ENCODE peak calls at places on chromosome 19, in four cellular contexts. One of them, this sample, is unnamed. For H3K9me3, the result is how much of the 10 kb centered on the place peaks cover.

GRCh38 chr19:14871619-14872230 is 14.2 kb downstream of the OR7A17 start:
- DNase-seq in pancreas: no peak
- DNase-seq in SK-N-SH: peak
- DNase-seq in astrocyte: no peak
- DNase-seq in this sample: no peak

GRCh38 chr19:6216996-6217751 is 62.6 kb downstream of the MLLT1 start:
- DNase-seq in pancreas: peak
- DNase-seq in SK-N-SH: peak
- DNase-seq in astrocyte: peak
- DNase-seq in this sample: no peak

GRCh38 chr19:49157445-49158224 is at the start of gene TRPM4:
- DNase-seq in pancreas: peak
- DNase-seq in SK-N-SH: peak
- DNase-seq in astrocyte: peak
- DNase-seq in this sample: peak

GRCh38 chr19:38685666-38686529 is 38.4 kb downstream of the ACTN4 start:
- DNase-seq in pancreas: no peak
- DNase-seq in SK-N-SH: peak
- DNase-seq in astrocyte: peak
- DNase-seq in this sample: no peak

GRCh38 chr19:48627211-48627864 is 8.0 kb downstream of the SPHK2 start:
- DNase-seq in pancreas: peak
- DNase-seq in SK-N-SH: no peak
- DNase-seq in astrocyte: no peak
- DNase-seq in this sample: no peak

GRCh38 chr19:52197964-52198363 is 8.1 kb downstream of the PPP2R1A start:
- DNase-seq in pancreas: no peak
- DNase-seq in SK-N-SH: no peak
- DNase-seq in astrocyte: no peak
- DNase-seq in this sample: no peak

GRCh38 chr19:6572217-6572616 is 18.7 kb downstream of the CD70 start:
- DNase-seq in pancreas: no peak
- DNase-seq in SK-N-SH: no peak
- DNase-seq in astrocyte: no peak
- DNase-seq in this sample: no peak

GRCh38 chr19:13748169-13748884 is 16.0 kb upstream of the MRI1 start:
- DNase-seq in pancreas: no peak
- DNase-seq in SK-N-SH: peak
- DNase-seq in astrocyte: peak
- DNase-seq in this sample: peak

GRCh38 chr19:33705860-33706259 is 84.1 kb downstream of the CHST8 start:
- DNase-seq in pancreas: no peak
- DNase-seq in SK-N-SH: no peak
- DNase-seq in astrocyte: no peak
- DNase-seq in this sample: no peak

GRCh38 chr19:29712744-29713516 is 2.1 kb downstream of the C19orf12 start:
- DNase-seq in pancreas: no peak
- DNase-seq in SK-N-SH: no peak
- DNase-seq in astrocyte: no peak
- DNase-seq in this sample: no peak

GRCh38 chr19:55495646-55496349 is 7.6 kb downstream of the SSC5D start:
- DNase-seq in pancreas: no peak
- DNase-seq in SK-N-SH: no peak
- DNase-seq in astrocyte: no peak
- DNase-seq in this sample: no peak

GRCh38 chr19:10000171-10000826 is 10.0 kb downstream of the COL5A3 start:
- DNase-seq in pancreas: no peak
- DNase-seq in SK-N-SH: peak
- DNase-seq in astrocyte: peak
- DNase-seq in this sample: peak

GRCh38 chr19:18294467-18294864 is 13.0 kb upstream of the JUND start:
- DNase-seq in pancreas: no peak
- DNase-seq in SK-N-SH: peak
- DNase-seq in astrocyte: no peak
- DNase-seq in this sample: no peak

GRCh38 chr19:1576242-1577089 is 8.3 kb upstream of the MEX3D start:
- DNase-seq in pancreas: peak
- DNase-seq in SK-N-SH: no peak
- DNase-seq in astrocyte: no peak
- DNase-seq in this sample: no peak

GRCh38 chr19:32330149-32330548 is 15.3 kb upstream of the ZNF507 start:
- DNase-seq in pancreas: no peak
- DNase-seq in SK-N-SH: no peak
- DNase-seq in astrocyte: no peak
- DNase-seq in this sample: no peak

GRCh38 chr19:17835182-17836006 is 12.4 kb downstream of the JAK3 start:
- DNase-seq in pancreas: no peak
- DNase-seq in SK-N-SH: no peak
- DNase-seq in astrocyte: no peak
- DNase-seq in this sample: no peak

GRCh38 chr19:39951065-39951650 is 16.7 kb upstream of the FCGBP start:
- DNase-seq in pancreas: no peak
- DNase-seq in SK-N-SH: no peak
- DNase-seq in astrocyte: no peak
- DNase-seq in this sample: no peak
- H3K27ac ChIP-seq in pancreas: no peak
- H3K27ac ChIP-seq in SK-N-SH: no peak
- H3K27ac ChIP-seq in astrocyte: no peak
- H3K27ac ChIP-seq in this sample: no peak

DNA sequence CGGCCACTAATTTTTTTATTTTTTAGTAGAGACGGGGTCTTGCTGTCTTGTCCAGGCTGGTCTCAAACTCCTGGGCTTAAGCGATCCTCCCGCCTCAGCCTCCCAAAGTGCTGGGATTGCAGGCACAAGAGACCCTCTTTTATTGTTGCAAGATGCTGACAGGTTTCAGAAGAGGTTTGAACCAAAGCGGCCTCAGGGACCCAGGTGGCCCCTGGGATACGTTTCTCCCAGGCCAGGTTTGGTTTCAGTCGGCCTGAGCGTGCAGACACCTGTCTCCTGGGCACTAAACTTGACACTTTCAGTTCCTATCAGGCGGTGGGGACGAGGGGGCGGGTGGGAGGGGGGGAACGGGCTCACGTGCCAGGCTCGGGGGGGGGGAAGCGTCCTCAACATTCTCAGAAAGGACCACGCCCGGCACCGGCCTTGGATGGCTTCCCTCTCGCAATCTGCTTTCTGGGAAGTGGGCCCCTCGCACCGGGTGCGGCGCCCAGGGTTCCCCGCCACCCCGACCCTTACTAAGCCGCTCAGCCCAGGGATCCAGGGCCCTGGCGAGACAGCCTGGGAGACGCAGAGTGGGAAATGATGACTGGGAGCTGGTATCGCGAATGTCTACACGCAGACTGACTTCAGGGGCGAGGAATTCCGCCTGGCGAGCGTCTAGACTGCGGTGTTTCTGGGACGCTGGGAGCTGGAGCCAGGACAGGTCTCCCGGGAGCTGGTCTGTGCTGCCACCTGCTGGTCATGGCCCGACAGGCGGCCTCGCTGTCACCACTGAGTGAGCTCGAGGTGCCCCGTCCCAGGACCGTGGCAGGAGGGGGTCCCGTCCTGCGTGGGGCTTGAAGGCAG is 91.6 kb downstream of the GNG7 start:
- DNase-seq in pancreas: peak
- DNase-seq in SK-N-SH: peak
- DNase-seq in astrocyte: peak
- DNase-seq in this sample: peak
- H3K4me3 ChIP-seq in pancreas: peak
- H3K4me3 ChIP-seq in SK-N-SH: peak
- H3K4me3 ChIP-seq in astrocyte: no peak
- H3K4me3 ChIP-seq in this sample: peak

GRCh38 chr19:12265921-12266704 is 28.6 kb downstream of the ZNF44 start:
- DNase-seq in pancreas: peak
- DNase-seq in SK-N-SH: no peak
- DNase-seq in astrocyte: no peak
- DNase-seq in this sample: no peak
- H3K9me3 ChIP-seq in pancreas: under half
- H3K9me3 ChIP-seq in SK-N-SH: under half
- H3K9me3 ChIP-seq in astrocyte: under half
- H3K9me3 ChIP-seq in this sample: under half

GRCh38 chr19:3902317-3902973 is 22.0 kb downstream of the ATCAY start:
- DNase-seq in pancreas: no peak
- DNase-seq in SK-N-SH: no peak
- DNase-seq in astrocyte: no peak
- DNase-seq in this sample: no peak
- H3K27ac ChIP-seq in pancreas: no peak
- H3K27ac ChIP-seq in SK-N-SH: no peak
- H3K27ac ChIP-seq in astrocyte: no peak
- H3K27ac ChIP-seq in this sample: no peak

GRCh38 chr19:42401365-42402303 is 11.5 kb upstream of the CNFN start:
- DNase-seq in pancreas: peak
- DNase-seq in SK-N-SH: peak
- DNase-seq in astrocyte: peak
- DNase-seq in this sample: peak
- H3K4me3 ChIP-seq in pancreas: peak
- H3K4me3 ChIP-seq in SK-N-SH: peak
- H3K4me3 ChIP-seq in astrocyte: peak
- H3K4me3 ChIP-seq in this sample: peak

GRCh38 chr19:28374971-28375370 is 838.0 kb downstream of the UQCRFS1 start:
- DNase-seq in pancreas: no peak
- DNase-seq in SK-N-SH: no peak
- DNase-seq in astrocyte: no peak
- DNase-seq in this sample: no peak

GRCh38 chr19:28372800-28373199 is 840.2 kb downstream of the UQCRFS1 start:
- DNase-seq in pancreas: no peak
- DNase-seq in SK-N-SH: no peak
- DNase-seq in astrocyte: no peak
- DNase-seq in this sample: no peak

GRCh38 chr19:28377077-28377476 is 835.9 kb downstream of the UQCRFS1 start:
- DNase-seq in pancreas: no peak
- DNase-seq in SK-N-SH: no peak
- DNase-seq in astrocyte: no peak
- DNase-seq in this sample: no peak
- H3K9me3 ChIP-seq in pancreas: under half
- H3K9me3 ChIP-seq in SK-N-SH: under half
- H3K9me3 ChIP-seq in astrocyte: under half
- H3K9me3 ChIP-seq in this sample: under half

GRCh38 chr19:11192957-11193939 is 4.1 kb downstream of the KANK2 start:
- DNase-seq in pancreas: peak
- DNase-seq in SK-N-SH: no peak
- DNase-seq in astrocyte: no peak
- DNase-seq in this sample: no peak
- H3K27ac ChIP-seq in pancreas: no peak
- H3K27ac ChIP-seq in SK-N-SH: no peak
- H3K27ac ChIP-seq in astrocyte: no peak
- H3K27ac ChIP-seq in this sample: peak

GRCh38 chr19:50728084-50728737 is 5.0 kb downstream of the CLEC11A start:
- DNase-seq in pancreas: peak
- DNase-seq in SK-N-SH: peak
- DNase-seq in astrocyte: no peak
- DNase-seq in this sample: peak

GRCh38 chr19:50723735-50724521 is 764 bp downstream of the CLEC11A start:
- DNase-seq in pancreas: no peak
- DNase-seq in SK-N-SH: no peak
- DNase-seq in astrocyte: no peak
- DNase-seq in this sample: no peak

GRCh38 chr19:50724522-50725217 is 1.5 kb downstream of the CLEC11A start:
- DNase-seq in pancreas: peak
- DNase-seq in SK-N-SH: peak
- DNase-seq in astrocyte: peak
- DNase-seq in this sample: peak

GRCh38 chr19:50725218-50725931 is 2.2 kb downstream of the CLEC11A start:
- DNase-seq in pancreas: no peak
- DNase-seq in SK-N-SH: no peak
- DNase-seq in astrocyte: no peak
- DNase-seq in this sample: no peak

GRCh38 chr19:50725932-50726230 is 2.7 kb downstream of the CLEC11A start:
- DNase-seq in pancreas: no peak
- DNase-seq in SK-N-SH: no peak
- DNase-seq in astrocyte: no peak
- DNase-seq in this sample: no peak
- H3K4me3 ChIP-seq in pancreas: peak
- H3K4me3 ChIP-seq in SK-N-SH: peak
- H3K4me3 ChIP-seq in astrocyte: no peak
- H3K4me3 ChIP-seq in this sample: peak

GRCh38 chr19:12224676-12225075 is 61.8 kb downstream of the ZNF136 start:
- DNase-seq in pancreas: no peak
- DNase-seq in SK-N-SH: no peak
- DNase-seq in astrocyte: no peak
- DNase-seq in this sample: no peak
- H3K9me3 ChIP-seq in pancreas: under half
- H3K9me3 ChIP-seq in SK-N-SH: under half
- H3K9me3 ChIP-seq in astrocyte: under half
- H3K9me3 ChIP-seq in this sample: under half